ENCODE peak calls at places on chromosomes 2 and 18, in seven cellular contexts. J is left lung, P is AG09309, H is HAP-1, I is occipital lobe, Z is naive B cell, W is AG04450. C is an unnamed sample.

GRCh38 chr18:57913686-57914085 is 110.6 kb upstream of the ATP8B1 start:
- DNase-seq in J (no peak), P (no peak), H (no peak), I (no peak), Z (no peak), W (no peak), C (no peak)

GRCh38 chr2:181947273-181947672 is 38.4 kb upstream of the PPP1R1C start:
- DNase-seq in J (no peak), P (no peak), H (no peak), I (no peak), Z (no peak), W (no peak), C (no peak)

GRCh38 chr2:113041871-113042270 is 10.8 kb downstream of the IL36B start:
- DNase-seq in J (no peak), P (no peak), H (no peak), I (no peak), Z (no peak), W (no peak), C (no peak)

GRCh38 chr2:237702439-237703397 is 75.3 kb downstream of the LRRFIP1 start:
- DNase-seq in J (peak; percentile 66), P (no peak), H (no peak), I (no peak), Z (no peak), W (no peak), C (no peak)

GRCh38 chr2:28128281-28128950 is 237.9 kb downstream of the BABAM2 start:
- DNase-seq in J (no peak), P (no peak), H (no peak), I (no peak), Z (no peak), W (no peak), C (no peak)

GRCh38 chr2:237057893-237058300 is 27.8 kb upstream of the COPS8 start:
- DNase-seq in J (no peak), P (no peak), H (no peak), I (no peak), Z (no peak), W (no peak), C (no peak)

GRCh38 chr2:12131975-12132374 is 385.5 kb downstream of the LPIN1 start:
- DNase-seq in J (no peak), P (peak; percentile 10), H (no peak), I (no peak), Z (no peak), W (no peak), C (no peak)

GRCh38 chr2:54979645-54980044 is 70.6 kb downstream of the RTN4 start:
- DNase-seq in J (no peak), P (no peak), H (no peak), I (no peak), Z (no peak), W (no peak), C (no peak)

GRCh38 chr2:44692821-44693220 is 248.7 kb upstream of the SIX3 start:
- DNase-seq in J (no peak), P (no peak), H (no peak), I (no peak), Z (no peak), W (no peak), C (no peak)

GRCh38 chr2:233130481-233130970 is 70.4 kb downstream of the INPP5D start:
- DNase-seq in J (no peak), P (no peak), H (no peak), I (no peak), Z (no peak), W (no peak), C (no peak)

GRCh38 chr2:37782721-37783438 is 111.4 kb upstream of the CDC42EP3 start:
- DNase-seq in J (no peak), P (no peak), H (no peak), I (no peak), Z (no peak), W (no peak), C (no peak)

GRCh38 chr18:13464432-13465125 is 246.0 kb downstream of the LDLRAD4 start:
- DNase-seq in J (peak; percentile 67), P (no peak), H (no peak), I (no peak), Z (peak; percentile 70), W (no peak), C (peak; percentile 62)

GRCh38 chr2:97906309-97906708 is 89.4 kb downstream of the TMEM131 start:
- DNase-seq in J (no peak), P (no peak), H (no peak), I (no peak), Z (no peak), W (no peak), C (no peak)

GRCh38 chr2:25309402-25309801 is 32.3 kb downstream of the DNMT3A start:
- DNase-seq in J (no peak), P (no peak), H (peak; percentile 81), I (peak; percentile 43), Z (peak; percentile 51), W (no peak), C (peak; percentile 51)

GRCh38 chr18:21997207-21998143 is 171.9 kb upstream of the GATA6 start:
- DNase-seq in J (no peak), P (no peak), H (peak; percentile 27), I (no peak), Z (no peak), W (no peak), C (no peak)

GRCh38 chr2:234881413-234882241 is 70.2 kb upstream of the SH3BP4 start:
- DNase-seq in J (peak; percentile 77), P (no peak), H (peak; percentile 94), I (peak; percentile 73), Z (peak; percentile 26), W (peak; percentile 92), C (peak; percentile 32)

GRCh38 chr2:2613279-2614199 is 282.5 kb upstream of the MYT1L start:
- DNase-seq in J (peak; percentile 93), P (no peak), H (peak; percentile 42), I (peak; percentile 96), Z (peak; percentile 70), W (peak; percentile 52), C (peak; percentile 87)

GRCh38 chr2:95068256-95068655 is 42.7 kb downstream of the MAL start:
- DNase-seq in J (no peak), P (no peak), H (no peak), I (no peak), Z (no peak), W (no peak), C (peak; percentile 2)

GRCh38 chr2:112725545-112726457 is 5.0 kb downstream of the NT5DC4 start:
- DNase-seq in J (no peak), P (no peak), H (no peak), I (no peak), Z (no peak), W (no peak), C (no peak)

GRCh38 chr2:222701709-222702108 is 30.3 kb downstream of the MOGAT1 start:
- DNase-seq in J (no peak), P (no peak), H (no peak), I (no peak), Z (no peak), W (no peak), C (peak; percentile 14)

GRCh38 chr2:64108842-64109241 is 35.4 kb downstream of the PELI1 start:
- DNase-seq in J (no peak), P (no peak), H (no peak), I (no peak), Z (no peak), W (no peak), C (no peak)

GRCh38 chr2:196251132-196251531 is 79.8 kb upstream of the STK17B start:
- DNase-seq in J (no peak), P (no peak), H (no peak), I (no peak), Z (no peak), W (no peak), C (no peak)

GRCh38 chr2:46091961-46092667 is 205.1 kb upstream of the EPAS1 start:
- DNase-seq in J (no peak), P (no peak), H (no peak), I (no peak), Z (no peak), W (no peak), C (no peak)

GRCh38 chr2:219578811-219579210 is 6.7 kb downstream of the INHA start:
- DNase-seq in J (no peak), P (no peak), H (no peak), I (no peak), Z (no peak), W (no peak), C (no peak)

C was measured in activated T-helper 2 cell treated with anti-CD3 and anti-CD28 coated beads, Interferon-gamma antibody, Interleukin-2, Interleukin-4, amounts not matched to agents 10 μg/mL and 5 μg/mL and 100 μg/mL, durations not matched to agents 14 hours and 24 hours and 36 hours.